ENCODE peak calls at places on chromosome 14, in seven cellular contexts. I is A549, B is suprapubic skin, Y is stomach, E is heart left ventricle, M is tibial nerve, X is right lobe of liver. S is an unnamed sample.

GRCh38 chr14:33714527-33715222 is 236.2 kb downstream of the EGLN3 start:
- DNase-seq in E (no peak), Y (no peak), B (no peak), M (no peak), I (no peak), X (no peak), S (no peak)

GRCh38 chr14:64671591-64671990 is 32.6 kb upstream of the PLEKHG3 start:
- DNase-seq in I (peak), Y (no peak), X (no peak), E (no peak), B (no peak), M (no peak), S (no peak)

GRCh38 chr14:21525995-21526671 is at the start of gene SALL2:
- DNase-seq in Y (peak), I (peak), M (peak), X (peak), E (peak), B (peak), S (peak)

GRCh38 chr14:21278632-21279031 is 1.3 kb upstream of the RPGRIP1 start:
- DNase-seq in I (no peak), B (no peak), Y (no peak), E (no peak), X (no peak), M (no peak), S (no peak)

GRCh38 chr14:103688906-103689902 is 26.0 kb downstream of the XRCC3 start:
- DNase-seq in X (no peak), M (peak), I (no peak), B (peak), Y (no peak), E (peak), S (no peak)

GRCh38 chr14:102314242-102315011 is 5.1 kb upstream of the ZNF839 start:
- DNase-seq in X (peak), I (peak), Y (peak), B (peak), M (peak), E (peak), S (peak)

GRCh38 chr14:104107101-104107581 is 21.6 kb downstream of the ASPG start:
- DNase-seq in B (peak), Y (peak), X (peak), I (no peak), M (no peak), E (no peak), S (no peak)

GRCh38 chr14:22397338-22397737 is 191.7 kb downstream of the DAD1 start:
- DNase-seq in Y (no peak), I (no peak), B (no peak), X (no peak), M (no peak), E (no peak), S (no peak)

GRCh38 chr14:56342419-56342901 is 224.2 kb downstream of the PELI2 start:
- DNase-seq in Y (no peak), M (no peak), X (no peak), B (no peak), E (no peak), I (no peak), S (no peak)

GRCh38 chr14:102316048-102316745 is 3.3 kb upstream of the ZNF839 start:
- DNase-seq in I (peak), E (peak), Y (no peak), X (no peak), B (no peak), M (no peak), S (peak)

GRCh38 chr14:22380511-22381455 is 208.2 kb downstream of the DAD1 start:
- DNase-seq in E (no peak), X (no peak), M (no peak), Y (no peak), B (no peak), I (no peak), S (no peak)

GRCh38 chr14:81710232-81710845 is 176.7 kb upstream of the SEL1L start:
- DNase-seq in B (no peak), E (no peak), Y (no peak), M (no peak), X (no peak), I (peak), S (no peak)

GRCh38 chr14:96098309-96098998 is 59.3 kb downstream of the C14orf132 start:
- DNase-seq in Y (peak), M (no peak), X (peak), E (no peak), I (peak), B (peak), S (no peak)

GRCh38 chr14:31560759-31561154 is 447 bp upstream of the NUBPL start:
- DNase-seq in E (no peak), I (no peak), X (no peak), Y (no peak), M (no peak), B (no peak), S (no peak)

GRCh38 chr14:21923820-21924219 is 250.2 kb upstream of the OR4E1 start:
- DNase-seq in B (no peak), I (no peak), E (no peak), M (no peak), Y (no peak), X (no peak), S (no peak)

GRCh38 chr14:92135269-92135668 is 13.5 kb downstream of the CPSF2 start:
- DNase-seq in E (no peak), I (peak), M (no peak), X (no peak), B (no peak), Y (no peak), S (no peak)

GRCh38 chr14:94677747-94678146 is 65.6 kb downstream of the SERPINA3 start:
- DNase-seq in M (no peak), Y (peak), X (no peak), B (peak), I (no peak), E (no peak), S (no peak)

GRCh38 chr14:98957211-98958047 is 314.6 kb downstream of the BCL11B start:
- DNase-seq in I (peak), B (peak), E (peak), M (peak), X (no peak), Y (peak), S (peak)

GRCh38 chr14:21749306-21749868 is 75.8 kb upstream of the OR4E1 start:
- DNase-seq in B (no peak), E (no peak), Y (no peak), I (no peak), M (no peak), X (no peak), S (no peak)

GRCh38 chr14:46985529-46986137 is 334.1 kb upstream of the RPL10L start:
- DNase-seq in M (no peak), I (no peak), X (no peak), Y (no peak), B (no peak), E (no peak), S (no peak)

GRCh38 chr14:103483600-103483999 is 39.0 kb downstream of the CKB start:
- DNase-seq in M (no peak), I (no peak), E (no peak), B (no peak), X (no peak), Y (peak), S (no peak)

GRCh38 chr14:64891839-64892375 is 12.2 kb upstream of the SPTB start:
- DNase-seq in I (peak), B (no peak), X (no peak), Y (no peak), E (no peak), M (no peak), S (no peak)

GRCh38 chr14:40757376-40757775 is 849.3 kb upstream of the LRFN5 start:
- DNase-seq in Y (no peak), B (no peak), E (no peak), X (no peak), M (no peak), I (no peak), S (no peak)

GRCh38 chr14:61965030-61965745 is 203.0 kb downstream of the SNAPC1 start:
- DNase-seq in M (no peak), E (no peak), X (no peak), B (no peak), Y (no peak), I (peak), S (no peak)

GRCh38 chr14:61860294-61860918 is 98.2 kb downstream of the SNAPC1 start:
- DNase-seq in I (peak), E (no peak), B (no peak), Y (peak), M (no peak), X (peak), S (no peak)

GRCh38 chr14:60565211-60565610 is 56.3 kb downstream of the SIX6 start:
- DNase-seq in Y (no peak), B (no peak), M (no peak), I (no peak), E (no peak), X (no peak), S (no peak)

DNA sequence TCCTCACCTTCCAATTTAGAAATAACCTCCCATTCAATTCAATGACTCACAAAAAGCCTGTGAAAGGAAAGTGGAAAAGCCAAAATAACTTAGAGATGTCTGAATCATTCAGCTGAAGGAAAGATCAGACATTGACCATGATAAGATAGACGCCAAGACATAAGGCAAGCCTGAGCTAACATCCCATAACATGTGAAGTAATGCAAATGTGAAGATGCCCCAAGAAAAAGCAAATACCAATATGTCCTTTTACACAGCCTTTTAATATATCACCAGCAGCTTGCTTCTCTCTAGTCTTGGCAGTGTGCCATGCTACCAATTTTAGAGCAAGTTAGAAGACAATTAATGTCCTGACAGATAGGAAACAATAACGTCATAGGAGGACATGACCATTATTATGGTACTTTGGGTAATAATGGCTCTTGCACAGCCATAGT is 2.4 kb upstream of the NUMB start:
- DNase-seq in M (no peak), B (no peak), E (peak), X (no peak), I (no peak), Y (no peak), S (no peak)
- H3K27ac ChIP-seq in M (peak), B (no peak), E (peak), X (no peak), I (peak), Y (peak), S (peak)

DNA sequence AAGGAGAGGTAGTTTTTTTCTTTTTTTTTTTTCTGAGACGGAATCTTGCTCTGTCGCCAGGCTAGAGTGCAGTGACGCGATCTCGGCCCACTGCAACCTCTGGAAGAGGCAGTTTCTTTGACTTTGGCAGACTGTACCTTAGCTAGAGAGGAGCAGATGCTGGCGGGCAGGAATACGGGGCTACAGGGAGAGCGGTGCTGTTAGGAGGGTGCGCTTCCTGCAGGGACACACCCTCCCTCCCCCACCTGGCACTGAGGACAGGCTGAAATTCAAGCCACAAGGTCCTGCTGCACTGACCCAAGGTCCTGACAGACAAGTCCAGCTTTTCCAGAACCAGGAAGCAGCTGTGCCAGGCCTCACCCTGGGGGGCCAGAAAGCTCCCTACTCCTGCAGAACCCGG is 32.3 kb upstream of the NUDT14 start:
- DNase-seq in Y (no peak), I (no peak), E (no peak), B (no peak), X (no peak), M (no peak), S (no peak)
- TF ChIP-seq POLR2A in Y (no peak), I (no peak), E (no peak), B (no peak), X (no peak), M (no peak), S (no peak)

GRCh38 chr14:89399594-89400068 is 17.4 kb downstream of the FOXN3 start:
- DNase-seq in X (no peak), E (no peak), B (peak), I (peak), Y (no peak), M (no peak), S (no peak)

GRCh38 chr14:89401241-89401640 is 15.8 kb downstream of the FOXN3 start:
- DNase-seq in E (peak), B (peak), M (no peak), Y (no peak), X (no peak), I (no peak), S (no peak)

GRCh38 chr14:89401783-89402182 is 15.2 kb downstream of the FOXN3 start:
- DNase-seq in E (peak), Y (no peak), I (no peak), M (no peak), X (no peak), B (peak), S (no peak)

GRCh38 chr14:89399157-89399556 is 17.9 kb downstream of the FOXN3 start:
- DNase-seq in Y (no peak), B (peak), M (no peak), E (no peak), X (no peak), I (no peak), S (no peak)

DNA sequence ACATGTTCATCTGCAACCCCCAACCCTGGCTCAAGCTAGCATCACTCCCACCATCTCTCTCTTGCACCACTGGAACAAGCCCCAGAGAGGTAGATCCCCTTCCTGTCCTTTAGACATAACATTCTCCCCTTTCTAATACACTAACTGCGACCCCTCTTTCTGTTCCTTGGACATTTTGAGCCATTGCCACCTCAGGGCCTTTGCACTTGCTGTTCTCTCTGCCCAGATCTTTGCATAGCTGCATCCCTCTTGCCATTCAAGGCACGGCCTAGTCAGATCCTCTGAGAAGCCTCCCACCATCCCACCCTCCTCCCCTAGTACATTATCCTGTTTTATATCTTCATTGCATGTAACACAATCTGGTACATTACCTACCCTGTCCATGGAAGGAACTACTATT is 16.5 kb downstream of the FOXN3 start:
- DNase-seq in E (no peak), X (no peak), Y (no peak), M (no peak), B (peak), I (no peak), S (no peak)
- H3K27ac ChIP-seq in E (no peak), X (no peak), Y (no peak), M (no peak), B (no peak), I (no peak), S (no peak)

DNA sequence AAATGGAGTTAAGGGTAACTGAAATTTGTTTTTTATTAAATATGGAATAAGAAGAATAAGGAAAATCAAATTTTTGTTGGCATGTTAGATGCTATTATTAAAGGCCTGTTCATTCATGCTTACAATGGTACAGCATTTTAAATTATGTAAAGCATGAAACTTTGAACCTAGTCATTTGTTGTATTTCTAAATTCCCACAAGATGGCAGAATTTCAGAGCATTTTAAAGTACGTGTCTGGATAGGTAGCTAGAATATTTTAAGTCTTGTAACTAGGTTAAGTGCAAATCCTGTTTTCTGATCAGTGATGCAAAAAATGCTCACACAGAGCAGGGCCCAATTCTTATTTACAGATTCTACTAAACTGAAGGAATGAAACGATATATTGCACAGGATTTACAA is 585.6 kb upstream of the MIS18BP1 start:
- DNase-seq in B (no peak), E (no peak), I (no peak), Y (no peak), M (no peak), X (no peak), S (no peak)
- TF ChIP-seq POLR2A in B (no peak), E (no peak), I (no peak), Y (no peak), M (no peak), X (no peak), S (no peak)

GRCh38 chr14:99971087-99971928 is 93.9 kb upstream of the EVL start:
- DNase-seq in M (peak), Y (peak), E (peak), I (peak), B (peak), X (peak), S (peak)

GRCh38 chr14:99969673-99970322 is 95.4 kb upstream of the EVL start:
- DNase-seq in M (no peak), X (no peak), B (no peak), I (no peak), Y (no peak), E (no peak), S (no peak)

GRCh38 chr14:99975190-99975589 is 90.0 kb upstream of the EVL start:
- DNase-seq in X (no peak), Y (no peak), E (no peak), B (no peak), I (no peak), M (no peak), S (no peak)

GRCh38 chr14:99972748-99973466 is 92.3 kb upstream of the EVL start:
- DNase-seq in I (no peak), Y (no peak), M (no peak), B (no peak), X (no peak), E (no peak), S (no peak)

GRCh38 chr14:99971929-99972747 is 93.1 kb upstream of the EVL start:
- DNase-seq in X (peak), I (no peak), Y (no peak), E (no peak), M (no peak), B (no peak), S (no peak)
- H3K27ac ChIP-seq in X (peak), I (peak), Y (peak), E (no peak), M (peak), B (peak), S (peak)

GRCh38 chr14:24632761-24633160 is 1.2 kb downstream of the GZMB start:
- DNase-seq in B (no peak), X (no peak), E (no peak), Y (no peak), I (no peak), M (no peak), S (no peak)
- TF ChIP-seq POLR2A in B (no peak), X (no peak), E (no peak), Y (no peak), I (no peak), M (no peak), S (no peak)

GRCh38 chr14:105477659-105478623 is 3.3 kb downstream of the CRIP2 start:
- DNase-seq in E (no peak), Y (no peak), M (no peak), B (peak), I (no peak), X (no peak), S (no peak)
- H3K27ac ChIP-seq in E (peak), Y (peak), M (peak), B (peak), I (no peak), X (no peak), S (no peak)

DNA sequence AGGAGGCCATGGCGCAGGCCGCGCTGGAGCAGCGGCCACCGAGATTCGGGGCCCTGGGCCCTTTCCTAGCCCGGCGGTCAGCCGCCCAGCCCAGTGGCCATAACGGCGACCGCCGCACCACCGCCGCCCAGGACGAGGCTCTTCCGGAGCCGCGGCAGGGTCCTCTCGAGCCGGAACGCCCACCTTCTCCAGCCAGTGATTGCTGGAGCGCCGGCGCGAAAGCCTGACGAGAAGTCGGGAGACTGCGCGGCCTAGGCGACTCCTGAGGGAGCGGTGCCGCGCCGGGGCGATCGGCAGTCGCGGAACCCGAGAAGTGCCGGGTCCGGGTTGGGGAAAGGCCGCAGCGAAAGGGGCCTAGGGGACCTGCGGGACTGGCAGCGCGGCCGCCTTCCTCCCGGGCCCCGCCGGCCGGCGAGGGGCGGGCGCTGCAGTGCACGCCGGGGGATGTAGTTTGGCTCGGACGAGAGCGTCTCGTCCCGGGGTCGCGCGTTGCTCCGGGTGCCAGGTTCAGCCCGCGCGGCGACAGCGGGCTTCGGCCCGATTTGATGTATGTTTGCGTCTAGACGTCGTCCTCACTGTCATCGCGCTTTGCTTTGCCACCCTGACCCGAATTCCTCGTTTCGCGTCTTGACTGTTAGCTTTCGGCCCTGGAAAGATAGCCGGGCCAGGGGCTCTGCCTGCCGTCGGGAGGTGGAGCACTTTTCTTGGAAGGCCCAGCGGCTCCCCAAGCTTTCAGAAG is at the start of gene VTI1B:
- DNase-seq in I (peak), X (peak), M (peak), E (peak), B (peak), Y (peak), S (peak)
- TF ChIP-seq POLR2A in I (peak), X (peak), M (no peak), E (peak), B (peak), Y (peak), S (peak)

GRCh38 chr14:51616724-51617409 is 34.8 kb upstream of the FRMD6 start:
- DNase-seq in X (no peak), E (no peak), Y (peak), M (no peak), I (peak), B (no peak), S (no peak)
- H3K27ac ChIP-seq in X (peak), E (no peak), Y (no peak), M (no peak), I (peak), B (peak), S (no peak)